ENCODE peak calls at places on chromosomes 4 and X, in four cellular contexts. Y, D, W and E are unnamed samples.

GRCh38 chrX:119063428-119063827 is 9.4 kb upstream of the CT47C1 start:
- DNase-seq in Y (no peak), D (no peak), W (no peak), E (no peak)

GRCh38 chr4:107930821-107931774 is at the start of gene CYP2U1:
- DNase-seq in Y (peak; percentile 74), D (peak; percentile 57), W (peak; percentile 76), E (peak; percentile 76)

GRCh38 chr4:98506462-98507132 is 151.8 kb downstream of the TSPAN5 start:
- DNase-seq in Y (no peak), D (no peak), W (no peak), E (no peak)

GRCh38 chr4:45004847-45005565 is 278.6 kb upstream of the GNPDA2 start:
- DNase-seq in Y (peak; percentile 8), D (no peak), W (no peak), E (peak; percentile 27)

GRCh38 chr4:99462875-99463464 is 27.8 kb upstream of the ADH7 start:
- DNase-seq in Y (peak; percentile 57), D (peak; percentile 63), W (peak; percentile 61), E (peak; percentile 76)

GRCh38 chr4:112153222-112153791 is 8.1 kb downstream of the FAM241A start:
- DNase-seq in Y (no peak), D (no peak), W (no peak), E (no peak)

GRCh38 chrX:110280954-110281353 is 36.9 kb downstream of the AMMECR1 start:
- DNase-seq in Y (peak; percentile 65), D (no peak), W (no peak), E (peak; percentile 53)

GRCh38 chr4:815464-816146 is 10.3 kb downstream of the CPLX1 start:
- DNase-seq in Y (no peak), D (no peak), W (peak; percentile 11), E (no peak)

GRCh38 chr4:97235516-97235915 is 907.8 kb downstream of the STPG2 start:
- DNase-seq in Y (no peak), D (no peak), W (no peak), E (peak; percentile 57)

GRCh38 chrX:39477438-39478120 is 620.2 kb downstream of the BCOR start:
- DNase-seq in Y (peak; percentile 27), D (peak; percentile 9), W (no peak), E (peak; percentile 5)

GRCh38 chr4:38314663-38315062 is 349.3 kb upstream of the KLF3 start:
- DNase-seq in Y (no peak), D (no peak), W (no peak), E (no peak)

GRCh38 chr4:176335421-176335820 is 15.7 kb downstream of the SPCS3 start:
- DNase-seq in Y (peak; percentile 59), D (no peak), W (no peak), E (no peak)

GRCh38 chrX:19174401-19175025 is 52.2 kb upstream of the ADGRG2 start:
- DNase-seq in Y (peak; percentile 60), D (peak; percentile 46), W (no peak), E (peak; percentile 52)

GRCh38 chrX:44873415-44874270 is 655 bp downstream of the KDM6A start:
- DNase-seq in Y (peak; percentile 55), D (peak; percentile 51), W (peak; percentile 45), E (peak; percentile 75)

GRCh38 chr4:164648151-164648848 is 105.6 kb upstream of the SMIM31 start:
- DNase-seq in Y (peak; percentile 95), D (peak; percentile 37), W (no peak), E (peak; percentile 87)

GRCh38 chr4:156694413-156694812 is 277.2 kb downstream of the PDGFC start:
- DNase-seq in Y (no peak), D (no peak), W (no peak), E (no peak)

GRCh38 chr4:77284036-77284435 is 127.0 kb downstream of the CCNG2 start:
- DNase-seq in Y (peak; percentile 2), D (no peak), W (no peak), E (no peak)

GRCh38 chr4:186900980-186901379 is 177.3 kb upstream of the FAT1 start:
- DNase-seq in Y (peak; percentile 34), D (peak; percentile 21), W (no peak), E (peak; percentile 22)

GRCh38 chr4:96833831-96834230 is 993.9 kb downstream of the PDHA2 start:
- DNase-seq in Y (peak; percentile 70), D (peak; percentile 47), W (no peak), E (peak; percentile 68)

GRCh38 chr4:153471691-153472080 is 5.5 kb downstream of the TMEM131L start:
- DNase-seq in Y (no peak), D (no peak), W (peak; percentile 54), E (no peak)

GRCh38 chr4:147899512-147899911 is 167.6 kb downstream of the ARHGAP10 start:
- DNase-seq in Y (peak; percentile 8), D (no peak), W (no peak), E (no peak)

GRCh38 chr4:142443469-142443868 is 402.6 kb downstream of the INPP4B start:
- DNase-seq in Y (no peak), D (no peak), W (no peak), E (no peak)

GRCh38 chrX:155745792-155746191 is 133.0 kb upstream of the TMLHE start:
- DNase-seq in Y (peak; percentile 7), D (no peak), W (no peak), E (peak; percentile 10)

GRCh38 chr4:58749206-58749605 is 1639.0 kb upstream of the IGFBP7 start:
- DNase-seq in Y (no peak), D (no peak), W (no peak), E (no peak)

GRCh38 chr4:96092151-96092705 is 252.3 kb downstream of the PDHA2 start:
- DNase-seq in Y (no peak), D (no peak), W (no peak), E (no peak)

GRCh38 chr4:73068496-73069337 is 799 bp downstream of the COX18 start:
- DNase-seq in Y (peak; percentile 39), D (peak; percentile 11), W (peak; percentile 47), E (peak; percentile 53)

GRCh38 chr4:95539056-95539455 is 9.7 kb downstream of the UNC5C start:
- DNase-seq in Y (no peak), D (no peak), W (no peak), E (no peak)

GRCh38 chr4:6021831-6022606 is 3.8 kb upstream of the C4orf50 start:
- DNase-seq in Y (no peak), D (no peak), W (no peak), E (no peak)

GRCh38 chr4:2243682-2244380 is 1.9 kb upstream of the HAUS3 start:
- DNase-seq in Y (peak; percentile 29), D (no peak), W (peak; percentile 61), E (peak; percentile 32)

GRCh38 chr4:128776794-128777216 is 32.7 kb upstream of the JADE1 start:
- DNase-seq in Y (peak; percentile 98), D (peak; percentile 96), W (no peak), E (peak; percentile 93)

GRCh38 chrX:101530944-101531343 is 19.4 kb upstream of the ARMCX1 start:
- DNase-seq in Y (no peak), D (no peak), W (no peak), E (no peak)

GRCh38 chr4:11514780-11515432 is 86.2 kb upstream of the HS3ST1 start:
- DNase-seq in Y (no peak), D (no peak), W (no peak), E (no peak)

GRCh38 chr4:137536789-137537561 is 4.7 kb upstream of the PCDH18 start:
- DNase-seq in Y (no peak), D (no peak), W (no peak), E (no peak)

GRCh38 chrX:5295004-5295403 is 933.7 kb downstream of the NLGN4X start:
- DNase-seq in Y (no peak), D (no peak), W (no peak), E (no peak)

GRCh38 chr4:10259976-10260375 is 143.4 kb upstream of the WDR1 start:
- DNase-seq in Y (no peak), D (no peak), W (no peak), E (no peak)

GRCh38 chrX:131827935-131828334 is 195.2 kb upstream of the STK26 start:
- DNase-seq in Y (no peak), D (peak; percentile 23), W (peak; percentile 27), E (peak; percentile 20)
- TF ChIP-seq CTCF in Y (no peak), D (peak; percentile 23), W (peak; percentile 60), E (no peak)

GRCh38 chr4:27198971-27199370 is 338.3 kb downstream of the STIM2 start:
- DNase-seq in Y (no peak), D (no peak), W (no peak), E (no peak)
- H3K4me3 ChIP-seq in Y (no peak overlapping the region), D (no peak overlapping the region), W (no peak overlapping the region), E (no peak overlapping the region)

DNA sequence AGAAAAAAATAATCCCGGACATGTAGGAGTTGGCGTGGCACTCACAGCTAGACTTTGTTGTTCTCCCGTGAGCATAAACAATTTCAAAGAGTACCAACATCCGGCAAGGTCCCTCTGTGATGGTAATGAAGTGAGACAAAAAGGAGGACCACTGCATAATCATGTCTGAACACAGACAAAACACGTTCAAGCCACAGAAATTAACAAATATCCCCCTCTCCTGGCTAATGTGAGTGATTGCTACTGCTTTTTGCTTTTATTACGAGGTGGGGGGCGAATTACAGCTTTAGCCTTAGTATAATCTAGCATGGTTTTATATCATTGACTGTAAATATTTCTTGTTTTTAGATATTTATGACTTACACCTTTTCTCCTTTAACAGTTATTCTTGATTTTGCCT is 118.5 kb downstream of the PLS3 start:
- DNase-seq in Y (peak; percentile 28), D (peak; percentile 6), W (no peak), E (peak; percentile 41)
- TF ChIP-seq CTCF in Y (peak; percentile 41), D (peak; percentile 55), W (no peak), E (peak; percentile 52)

GRCh38 chrX:10818651-10819050 is 198.3 kb upstream of the MID1 start:
- DNase-seq in Y (no peak), D (no peak), W (no peak), E (no peak)

GRCh38 chrX:10819973-10820372 is 199.6 kb upstream of the MID1 start:
- DNase-seq in Y (no peak), D (no peak), W (no peak), E (no peak)

DNA sequence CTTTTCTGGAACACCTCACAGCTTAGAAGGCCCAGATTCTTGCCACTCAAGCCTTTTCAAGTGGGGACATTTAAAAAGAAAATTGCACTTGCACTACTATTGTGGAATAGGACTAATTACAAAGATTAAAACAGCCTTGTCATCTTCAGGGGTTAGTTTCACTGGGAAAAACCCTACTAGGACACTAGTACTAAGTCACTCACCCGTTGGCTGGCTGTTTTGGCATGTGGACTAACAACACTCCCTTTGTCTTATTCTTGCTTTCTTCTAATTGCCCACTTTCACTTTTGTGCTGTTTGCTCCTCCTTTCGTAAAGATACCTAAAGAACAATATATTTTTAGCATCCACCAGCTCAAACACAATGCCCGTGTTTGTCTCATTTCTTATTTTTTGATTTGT is 200.9 kb upstream of the MID1 start:
- DNase-seq in Y (no peak), D (no peak), W (no peak), E (no peak)
- H3K4me3 ChIP-seq in Y (no peak overlapping the region), D (no peak overlapping the region), W (no peak overlapping the region), E (no peak overlapping the region)

GRCh38 chrX:26783512-26784225 is 567.7 kb downstream of the MAGEB5 start:
- DNase-seq in Y (peak; percentile 2), D (peak; percentile 5), W (peak; percentile 62), E (peak; percentile 20)
- TF ChIP-seq CTCF in Y (peak; percentile 6), D (peak; percentile 62), W (peak; percentile 73), E (peak; percentile 55)